ENCODE peak calls at places on chromosomes 11 and 22, in five cellular contexts. Q is GM06990; E is SHP77; K is stimulated activated CD4-positive, alpha-beta T cell treated with anti-CD3 and anti-CD28 coated beads, Interleukin-12 subunit alpha, Interleukin-12 subunit beta, amount 100 ng/mL, for 48 hours; V is colonic mucosa. T is an unnamed sample.

GRCh38 chr11:87722756-87723599 is 452.3 kb downstream of the RAB38 start:
- DNase-seq in Q (no peak), E (peak), K (no peak), V (peak), T (peak)

GRCh38 chr11:112302226-112302868 is 41.7 kb upstream of the PLET1 start:
- DNase-seq in Q (no peak), E (no peak), K (no peak), V (no peak), T (no peak)

GRCh38 chr11:121551463-121551862 is 98.7 kb upstream of the SORL1-AS1 start:
- DNase-seq in Q (no peak), E (no peak), K (no peak), V (no peak), T (no peak)

GRCh38 chr11:59779487-59779886 is 24.3 kb downstream of the STX3 start:
- DNase-seq in Q (no peak), E (no peak), K (no peak), V (no peak), T (no peak)

GRCh38 chr22:38462960-38463784 is 4.7 kb upstream of the KDELR3 start:
- DNase-seq in Q (no peak), E (peak), K (no peak), V (peak), T (no peak)

GRCh38 chr11:84021291-84021690 is 735.1 kb upstream of the CCDC90B start:
- DNase-seq in Q (no peak), E (no peak), K (no peak), V (no peak), T (no peak)

GRCh38 chr11:57566035-57566504 is 1.4 kb downstream of the UBE2L6 start:
- DNase-seq in Q (peak), E (no peak), K (no peak), V (peak), T (peak)

GRCh38 chr22:42188808-42189447 is 58.3 kb upstream of the CYP2D6 start:
- DNase-seq in Q (no peak), E (no peak), K (no peak), V (peak), T (no peak)

GRCh38 chr22:49437356-49437755 is 390.3 kb downstream of the BRD1 start:
- DNase-seq in Q (no peak), E (no peak), K (no peak), V (no peak), T (no peak)

GRCh38 chr22:48895831-48896765 is 931.6 kb downstream of the BRD1 start:
- DNase-seq in Q (no peak), E (no peak), K (no peak), V (peak), T (no peak)

GRCh38 chr11:63961608-63962412 is 12.6 kb upstream of the COX8A start:
- DNase-seq in Q (no peak), E (peak), K (no peak), V (peak), T (no peak)

GRCh38 chr22:24964441-24964840 is 11.9 kb downstream of the KIAA1671 start:
- DNase-seq in Q (no peak), E (no peak), K (no peak), V (no peak), T (no peak)

GRCh38 chr22:16955678-16956210 is 52.3 kb downstream of the GAB4 start:
- DNase-seq in Q (no peak), E (peak), K (no peak), V (no peak), T (no peak)

GRCh38 chr11:74949748-74950127 is 672 bp downstream of the SPCS2 start:
- DNase-seq in Q (no peak), E (no peak), K (no peak), V (no peak), T (no peak)

GRCh38 chr11:2296913-2297622 is 4.7 kb downstream of the C11orf21 start:
- DNase-seq in Q (no peak), E (no peak), K (no peak), V (no peak), T (no peak)

GRCh38 chr11:36196476-36197099 is 92.6 kb downstream of the COMMD9 start:
- DNase-seq in Q (no peak), E (no peak), K (no peak), V (no peak), T (no peak)

GRCh38 chr11:27108809-27109208 is 68.2 kb downstream of the BBOX1 start:
- DNase-seq in Q (no peak), E (no peak), K (no peak), V (no peak), T (no peak)

GRCh38 chr11:9825895-9826294 is 162.0 kb downstream of the SWAP70 start:
- DNase-seq in Q (no peak), E (no peak), K (no peak), V (no peak), T (no peak)

GRCh38 chr22:27617214-27617881 is 184.2 kb downstream of the MN1 start:
- DNase-seq in Q (no peak), E (no peak), K (no peak), V (no peak), T (no peak)